ENCODE peak calls at places on chromosomes 16 and 17, in six cellular contexts. One of them, this sample, is unnamed.

GRCh38 chr17:46002311-46002972 is 3.4 kb downstream of the STH start:
- DNase-seq in astrocyte of the spinal cord: peak
- DNase-seq in CD4-positive, CD25-positive, alpha-beta regulatory T cell: peak
- DNase-seq in epithelial cell of esophagus: peak
- DNase-seq in GM23248: peak
- DNase-seq in pancreas: peak
- DNase-seq in this sample: peak

GRCh38 chr16:68760671-68761275 is 23.7 kb downstream of the CDH1 start:
- DNase-seq in CD4-positive, CD25-positive, alpha-beta regulatory T cell: peak
- DNase-seq in astrocyte of the spinal cord: no peak
- DNase-seq in GM23248: peak
- DNase-seq in pancreas: peak
- DNase-seq in epithelial cell of esophagus: peak
- DNase-seq in this sample: no peak

GRCh38 chr16:1654505-1655268 is 23.4 kb upstream of the JPT2 start:
- DNase-seq in epithelial cell of esophagus: no peak
- DNase-seq in pancreas: no peak
- DNase-seq in GM23248: no peak
- DNase-seq in CD4-positive, CD25-positive, alpha-beta regulatory T cell: no peak
- DNase-seq in astrocyte of the spinal cord: no peak
- DNase-seq in this sample: no peak

GRCh38 chr17:43697937-43698336 is 36.2 kb upstream of the MEOX1 start:
- DNase-seq in pancreas: no peak
- DNase-seq in astrocyte of the spinal cord: no peak
- DNase-seq in epithelial cell of esophagus: no peak
- DNase-seq in CD4-positive, CD25-positive, alpha-beta regulatory T cell: no peak
- DNase-seq in GM23248: no peak
- DNase-seq in this sample: no peak

GRCh38 chr17:49748791-49749190 is 15.1 kb downstream of the FAM117A start:
- DNase-seq in GM23248: no peak
- DNase-seq in epithelial cell of esophagus: no peak
- DNase-seq in astrocyte of the spinal cord: no peak
- DNase-seq in pancreas: no peak
- DNase-seq in CD4-positive, CD25-positive, alpha-beta regulatory T cell: peak
- DNase-seq in this sample: no peak

GRCh38 chr16:11836653-11837244 is 14.6 kb downstream of the RSL1D1 start:
- DNase-seq in CD4-positive, CD25-positive, alpha-beta regulatory T cell: no peak
- DNase-seq in astrocyte of the spinal cord: peak
- DNase-seq in epithelial cell of esophagus: peak
- DNase-seq in pancreas: no peak
- DNase-seq in GM23248: peak
- DNase-seq in this sample: no peak

GRCh38 chr17:14790518-14790917 is 474.6 kb downstream of the PMP22 start:
- DNase-seq in pancreas: no peak
- DNase-seq in GM23248: peak
- DNase-seq in epithelial cell of esophagus: no peak
- DNase-seq in CD4-positive, CD25-positive, alpha-beta regulatory T cell: no peak
- DNase-seq in astrocyte of the spinal cord: peak
- DNase-seq in this sample: peak

GRCh38 chr16:84369105-84369504 is 767 bp downstream of the ATP2C2 start:
- DNase-seq in CD4-positive, CD25-positive, alpha-beta regulatory T cell: no peak
- DNase-seq in pancreas: no peak
- DNase-seq in epithelial cell of esophagus: no peak
- DNase-seq in GM23248: no peak
- DNase-seq in astrocyte of the spinal cord: no peak
- DNase-seq in this sample: no peak

GRCh38 chr16:11985250-11985649 is 8.7 kb downstream of the SNX29 start:
- DNase-seq in pancreas: no peak
- DNase-seq in epithelial cell of esophagus: no peak
- DNase-seq in CD4-positive, CD25-positive, alpha-beta regulatory T cell: no peak
- DNase-seq in astrocyte of the spinal cord: no peak
- DNase-seq in GM23248: peak
- DNase-seq in this sample: no peak

GRCh38 chr17:44967907-44968224 is 237 bp downstream of the C1QL1 start:
- DNase-seq in CD4-positive, CD25-positive, alpha-beta regulatory T cell: no peak
- DNase-seq in pancreas: no peak
- DNase-seq in astrocyte of the spinal cord: no peak
- DNase-seq in epithelial cell of esophagus: no peak
- DNase-seq in GM23248: no peak
- DNase-seq in this sample: no peak

GRCh38 chr17:44968225-44969143 is at the start of gene C1QL1:
- DNase-seq in CD4-positive, CD25-positive, alpha-beta regulatory T cell: peak
- DNase-seq in pancreas: peak
- DNase-seq in GM23248: peak
- DNase-seq in epithelial cell of esophagus: peak
- DNase-seq in astrocyte of the spinal cord: peak
- DNase-seq in this sample: peak

GRCh38 chr17:44970136-44970737 is 2.1 kb upstream of the C1QL1 start:
- DNase-seq in epithelial cell of esophagus: no peak
- DNase-seq in astrocyte of the spinal cord: peak
- DNase-seq in GM23248: peak
- DNase-seq in pancreas: no peak
- DNase-seq in CD4-positive, CD25-positive, alpha-beta regulatory T cell: no peak
- DNase-seq in this sample: no peak

GRCh38 chr17:44967026-44967906 is 837 bp downstream of the C1QL1 start:
- DNase-seq in pancreas: no peak
- DNase-seq in CD4-positive, CD25-positive, alpha-beta regulatory T cell: no peak
- DNase-seq in GM23248: no peak
- DNase-seq in epithelial cell of esophagus: no peak
- DNase-seq in astrocyte of the spinal cord: no peak
- DNase-seq in this sample: no peak

GRCh38 chr17:44969144-44969780 is 1.2 kb upstream of the C1QL1 start:
- DNase-seq in epithelial cell of esophagus: no peak
- DNase-seq in GM23248: no peak
- DNase-seq in pancreas: no peak
- DNase-seq in CD4-positive, CD25-positive, alpha-beta regulatory T cell: no peak
- DNase-seq in astrocyte of the spinal cord: no peak
- DNase-seq in this sample: no peak
- H3K4me3 ChIP-seq in epithelial cell of esophagus: no peak
- H3K4me3 ChIP-seq in GM23248: no peak
- H3K4me3 ChIP-seq in pancreas: no peak
- H3K4me3 ChIP-seq in CD4-positive, CD25-positive, alpha-beta regulatory T cell: peak
- H3K4me3 ChIP-seq in astrocyte of the spinal cord: no peak
- H3K4me3 ChIP-seq in this sample: no peak

GRCh38 chr16:30430428-30430970 is 669 bp upstream of the DCTPP1 start:
- DNase-seq in GM23248: peak
- DNase-seq in CD4-positive, CD25-positive, alpha-beta regulatory T cell: no peak
- DNase-seq in pancreas: no peak
- DNase-seq in astrocyte of the spinal cord: no peak
- DNase-seq in epithelial cell of esophagus: no peak
- DNase-seq in this sample: peak
- H3K4me3 ChIP-seq in GM23248: peak
- H3K4me3 ChIP-seq in CD4-positive, CD25-positive, alpha-beta regulatory T cell: no peak
- H3K4me3 ChIP-seq in pancreas: no peak
- H3K4me3 ChIP-seq in astrocyte of the spinal cord: peak
- H3K4me3 ChIP-seq in epithelial cell of esophagus: no peak
- H3K4me3 ChIP-seq in this sample: peak

DNA sequence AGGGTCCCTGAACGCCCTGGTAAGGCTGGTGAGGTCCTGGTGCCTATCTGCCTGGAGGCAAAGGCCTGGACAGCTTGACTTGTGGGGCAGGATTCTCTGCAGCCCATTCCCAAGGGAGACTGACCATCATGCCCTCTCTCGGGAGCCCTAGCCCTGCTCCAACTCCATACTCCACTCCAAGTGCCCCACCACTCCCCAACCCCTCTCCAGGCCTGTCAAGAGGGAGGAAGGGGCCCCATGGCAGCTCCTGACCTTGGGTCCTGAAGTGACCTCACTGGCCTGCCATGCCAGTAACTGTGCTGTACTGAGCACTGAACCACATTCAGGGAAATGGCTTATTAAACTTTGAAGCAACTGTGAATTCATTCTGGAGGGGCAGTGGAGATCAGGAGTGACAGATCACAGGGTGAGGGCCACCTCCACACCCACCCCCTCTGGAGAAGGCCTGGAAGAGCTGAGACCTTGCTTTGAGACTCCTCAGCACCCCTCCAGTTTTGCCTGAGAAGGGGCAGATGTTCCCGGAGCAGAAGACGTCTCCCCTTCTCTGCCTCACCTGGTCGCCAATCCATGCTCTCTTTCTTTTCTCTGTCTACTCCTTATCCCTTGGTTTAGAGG is 23.5 kb upstream of the BEAN1 start:
- DNase-seq in GM23248: no peak
- DNase-seq in astrocyte of the spinal cord: no peak
- DNase-seq in pancreas: no peak
- DNase-seq in CD4-positive, CD25-positive, alpha-beta regulatory T cell: no peak
- DNase-seq in epithelial cell of esophagus: no peak
- DNase-seq in this sample: no peak
- H3K4me3 ChIP-seq in GM23248: no peak
- H3K4me3 ChIP-seq in astrocyte of the spinal cord: no peak
- H3K4me3 ChIP-seq in pancreas: no peak
- H3K4me3 ChIP-seq in CD4-positive, CD25-positive, alpha-beta regulatory T cell: no peak
- H3K4me3 ChIP-seq in epithelial cell of esophagus: no peak
- H3K4me3 ChIP-seq in this sample: no peak

GRCh38 chr16:89576173-89577054 is 856 bp downstream of the CPNE7 start:
- DNase-seq in pancreas: no peak
- DNase-seq in epithelial cell of esophagus: no peak
- DNase-seq in GM23248: no peak
- DNase-seq in CD4-positive, CD25-positive, alpha-beta regulatory T cell: no peak
- DNase-seq in astrocyte of the spinal cord: no peak
- DNase-seq in this sample: no peak
- H3K4me3 ChIP-seq in pancreas: no peak
- H3K4me3 ChIP-seq in epithelial cell of esophagus: peak
- H3K4me3 ChIP-seq in GM23248: peak
- H3K4me3 ChIP-seq in CD4-positive, CD25-positive, alpha-beta regulatory T cell: no peak
- H3K4me3 ChIP-seq in astrocyte of the spinal cord: peak
- H3K4me3 ChIP-seq in this sample: no peak

This sample was measured in HL-60.